ENCODE peak calls at places on chromosome 15, in six cellular contexts. C, M, K, P, V and R are unnamed samples.

GRCh38 chr15:29569533-29570092 is 252.7 kb downstream of the TJP1 start:
- DNase-seq in C (no peak), M (peak), K (no peak), P (no peak), V (no peak), R (peak)

GRCh38 chr15:87080547-87080946 is 1000.9 kb downstream of the AGBL1 start:
- DNase-seq in C (no peak), M (no peak), K (no peak), P (no peak), V (no peak), R (no peak)

GRCh38 chr15:38050529-38050928 is 116.1 kb downstream of the TMCO5A start:
- DNase-seq in C (peak), M (no peak), K (peak), P (no peak), V (peak), R (no peak)

GRCh38 chr15:50190166-50190570 is 8.2 kb downstream of the SLC27A2 start:
- DNase-seq in C (no peak), M (no peak), K (no peak), P (no peak), V (no peak), R (no peak)

GRCh38 chr15:61654918-61655317 is 405.3 kb downstream of the VPS13C start:
- DNase-seq in C (no peak), M (no peak), K (no peak), P (no peak), V (no peak), R (no peak)

GRCh38 chr15:29451201-29451781 is 181.7 kb upstream of the NSMCE3 start:
- DNase-seq in C (no peak), M (peak), K (no peak), P (peak), V (no peak), R (peak)

GRCh38 chr15:49610166-49610918 is 10.3 kb downstream of the FAM227B start:
- DNase-seq in C (no peak), M (no peak), K (peak), P (no peak), V (no peak), R (no peak)

GRCh38 chr15:67296188-67296587 is 41.6 kb downstream of the IQCH start:
- DNase-seq in C (no peak), M (peak), K (no peak), P (no peak), V (no peak), R (no peak)

GRCh38 chr15:64112077-64112772 is 16.4 kb downstream of the SNX1 start:
- DNase-seq in C (no peak), M (no peak), K (no peak), P (no peak), V (no peak), R (no peak)

GRCh38 chr15:22810735-22811338 is 24.4 kb downstream of the NIPA1 start:
- DNase-seq in C (peak), M (no peak), K (no peak), P (no peak), V (no peak), R (no peak)

GRCh38 chr15:95371664-95372063 is 958.8 kb upstream of the NR2F2 start:
- DNase-seq in C (peak), M (no peak), K (no peak), P (no peak), V (no peak), R (no peak)

GRCh38 chr15:64333516-64333915 is 22.5 kb downstream of the CSNK1G1 start:
- DNase-seq in C (no peak), M (no peak), K (no peak), P (no peak), V (no peak), R (no peak)

GRCh38 chr15:63349156-63349555 is 32.5 kb downstream of the CA12 start:
- DNase-seq in C (no peak), M (no peak), K (no peak), P (no peak), V (no peak), R (no peak)

GRCh38 chr15:88257311-88257901 is 867 bp upstream of the NTRK3 start:
- DNase-seq in C (no peak), M (peak), K (peak), P (no peak), V (no peak), R (peak)

GRCh38 chr15:26176831-26177230 is 313.7 kb upstream of the ATP10A start:
- DNase-seq in C (no peak), M (no peak), K (no peak), P (no peak), V (peak), R (no peak)

GRCh38 chr15:25772500-25772899 is 90.6 kb downstream of the ATP10A start:
- DNase-seq in C (no peak), M (no peak), K (no peak), P (no peak), V (no peak), R (no peak)

GRCh38 chr15:98286831-98287230 is 326.3 kb downstream of the ARRDC4 start:
- DNase-seq in C (no peak), M (no peak), K (no peak), P (no peak), V (no peak), R (no peak)

GRCh38 chr15:89654847-89655805 is at the start of gene KIF7:
- DNase-seq in C (peak), M (peak), K (peak), P (peak), V (peak), R (peak)

GRCh38 chr15:89660556-89660955 is 5.3 kb upstream of the KIF7 start:
- DNase-seq in C (no peak), M (no peak), K (no peak), P (no peak), V (no peak), R (no peak)

GRCh38 chr15:89656116-89656815 is 999 bp upstream of the KIF7 start:
- DNase-seq in C (peak), M (no peak), K (peak), P (no peak), V (no peak), R (no peak)

GRCh38 chr15:89659295-89659694 is 4.0 kb upstream of the KIF7 start:
- DNase-seq in C (no peak), M (no peak), K (no peak), P (no peak), V (no peak), R (no peak)

DNA sequence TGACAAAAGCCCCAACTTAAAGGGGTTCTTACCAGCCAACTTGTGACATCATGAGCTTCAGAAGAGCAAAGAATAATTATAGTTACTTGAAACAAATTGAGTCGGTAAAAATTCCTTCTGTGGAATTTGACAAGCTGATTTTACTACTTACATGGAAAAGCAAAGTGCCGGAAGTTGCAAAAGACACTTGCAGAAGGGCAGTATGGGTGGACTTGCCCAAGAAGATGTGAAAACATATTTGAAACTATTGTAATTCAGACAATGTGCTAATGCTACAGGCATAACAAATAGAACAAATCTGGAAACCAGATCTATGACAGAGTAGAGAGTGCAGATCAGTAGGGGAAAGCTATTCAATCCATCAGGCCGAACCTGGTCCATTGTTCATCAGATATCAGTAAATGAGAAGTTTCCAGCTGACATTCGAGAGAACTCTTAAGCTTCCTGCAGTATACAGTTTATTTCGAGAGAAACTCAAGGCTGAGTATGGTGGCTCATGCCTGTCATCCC is 2.5 kb upstream of the KIF7 start:
- DNase-seq in C (no peak), M (no peak), K (no peak), P (no peak), V (no peak), R (no peak)
- H3K14ac ChIP-seq in C (no peak), M (no peak), K (no peak), P (no peak), V (no peak), R (no peak)

GRCh38 chr15:101078669-101079323 is 159.6 kb downstream of the LRRK1 start:
- DNase-seq in C (no peak), M (peak), K (no peak), P (no peak), V (no peak), R (no peak)

GRCh38 chr15:101084801-101085200 is 165.6 kb downstream of the LRRK1 start:
- DNase-seq in C (no peak), M (no peak), K (no peak), P (no peak), V (no peak), R (no peak)

GRCh38 chr15:101085311-101085700 is 166.1 kb downstream of the LRRK1 start:
- DNase-seq in C (no peak), M (no peak), K (no peak), P (no peak), V (no peak), R (no peak)

GRCh38 chr15:101083336-101084045 is 164.3 kb downstream of the LRRK1 start:
- DNase-seq in C (no peak), M (no peak), K (no peak), P (no peak), V (no peak), R (no peak)

GRCh38 chr15:101081900-101082299 is 162.7 kb downstream of the LRRK1 start:
- DNase-seq in C (no peak), M (no peak), K (no peak), P (no peak), V (no peak), R (no peak)
- H3K14ac ChIP-seq in C (peak), M (no peak), K (peak), P (no peak), V (no peak), R (peak)

GRCh38 chr15:52424856-52425431 is 103.7 kb downstream of the MYO5A start:
- DNase-seq in C (no peak), M (no peak), K (no peak), P (no peak), V (no peak), R (no peak)
- H3K14ac ChIP-seq in C (no peak), M (no peak), K (no peak), P (no peak), V (no peak), R (no peak)

DNA sequence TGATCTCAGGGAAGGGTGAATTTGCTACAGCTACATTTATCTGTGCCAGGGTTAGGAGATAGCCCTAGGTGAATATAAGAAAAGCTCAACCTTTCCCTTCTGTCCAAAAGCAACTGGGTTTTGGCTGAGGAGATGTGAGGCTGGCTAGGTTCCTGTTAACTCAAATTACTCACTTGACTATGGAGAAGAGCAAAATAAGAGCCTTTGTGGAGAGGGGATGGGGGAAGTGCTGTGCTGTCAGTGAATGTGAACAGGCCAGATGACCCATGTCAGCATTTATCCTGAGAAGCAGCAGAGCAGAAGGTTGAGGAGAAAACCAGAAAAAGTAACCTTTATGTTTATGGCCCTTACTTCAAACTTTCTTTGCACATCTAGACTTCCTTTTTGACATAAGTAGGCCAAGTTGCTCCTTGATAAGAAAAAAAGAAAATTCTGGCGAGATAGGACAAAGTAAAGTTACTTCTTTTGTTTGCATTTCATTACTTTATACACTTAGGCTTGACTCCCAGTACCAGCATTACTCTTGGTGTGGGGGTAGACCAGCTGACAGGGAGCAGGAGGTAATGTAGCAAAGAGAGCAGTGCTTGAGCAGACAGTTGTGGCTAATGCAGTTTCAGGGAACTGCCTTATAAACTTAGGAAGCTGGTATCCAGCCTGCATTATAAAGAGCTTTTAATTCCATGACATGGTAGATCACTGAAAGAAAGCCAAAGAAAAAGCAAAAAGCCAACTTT is 21.3 kb downstream of the MAPK6 start:
- DNase-seq in C (peak), M (no peak), K (peak), P (no peak), V (no peak), R (no peak)
- H3K14ac ChIP-seq in C (peak), M (no peak), K (no peak), P (no peak), V (no peak), R (no peak)

DNA sequence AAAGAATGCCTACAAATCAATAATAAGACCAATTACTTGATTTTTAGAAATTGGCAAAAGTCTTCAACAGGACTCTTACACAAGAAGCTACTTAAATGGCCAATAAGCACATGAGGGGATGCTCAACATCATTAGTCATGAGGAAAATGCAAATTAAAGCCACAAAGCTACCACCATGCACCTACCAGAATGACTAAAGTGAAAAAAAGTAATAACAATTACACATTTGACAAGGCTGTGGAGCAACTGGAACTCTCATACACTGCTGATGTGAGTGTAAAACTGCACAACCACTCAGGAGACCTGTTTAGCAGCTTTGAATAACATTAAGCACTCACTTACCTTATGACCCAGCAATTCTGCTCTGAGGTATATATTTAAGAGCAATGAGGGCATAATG is 68.4 kb downstream of the PPCDC start:
- DNase-seq in C (no peak), M (no peak), K (no peak), P (no peak), V (peak), R (no peak)
- H3K14ac ChIP-seq in C (no peak), M (no peak), K (no peak), P (no peak), V (no peak), R (no peak)

GRCh38 chr15:41332788-41333527 is at the start of gene NUSAP1:
- DNase-seq in C (no peak), M (no peak), K (no peak), P (no peak), V (no peak), R (no peak)
- H3K14ac ChIP-seq in C (peak), M (peak), K (peak), P (no peak), V (peak), R (peak)

GRCh38 chr15:46456431-46456830 is 821.6 kb downstream of the SQOR start:
- DNase-seq in C (no peak), M (no peak), K (no peak), P (no peak), V (no peak), R (no peak)

GRCh38 chr15:46467041-46467440 is 832.2 kb downstream of the SQOR start:
- DNase-seq in C (no peak), M (no peak), K (no peak), P (no peak), V (no peak), R (no peak)

GRCh38 chr15:46460426-46460825 is 825.6 kb downstream of the SQOR start:
- DNase-seq in C (no peak), M (no peak), K (no peak), P (no peak), V (no peak), R (no peak)

GRCh38 chr15:46461416-46461815 is 826.6 kb downstream of the SQOR start:
- DNase-seq in C (no peak), M (no peak), K (peak), P (no peak), V (no peak), R (no peak)
- H3K14ac ChIP-seq in C (no peak), M (no peak), K (no peak), P (no peak), V (no peak), R (no peak)